ENCODE peak calls at places on chromosomes 11 and 22, in eight cellular contexts. S, J, H, B, P, D, U and Z are unnamed samples.

GRCh38 chr11:66531841-66532240 is 14.0 kb downstream of the ZDHHC24 start:
- DNase-seq in P (no peak), B (no peak), J (no peak), S (no peak), U (no peak), D (no peak), H (no peak), Z (no peak)

GRCh38 chr11:1841511-1842148 is 2.8 kb downstream of the TNNI2 start:
- DNase-seq in B (no peak), U (no peak), P (peak; percentile 79), S (no peak), D (no peak), H (no peak), J (no peak), Z (no peak)

GRCh38 chr11:62449451-62449851 is 30.6 kb downstream of the SCGB1A1 start:
- DNase-seq in H (no peak), B (no peak), D (no peak), S (no peak), J (no peak), P (no peak), U (peak; percentile 26), Z (no peak)

GRCh38 chr11:82818399-82819043 is 81.7 kb downstream of the PRCP start:
- DNase-seq in B (no peak), U (no peak), H (no peak), S (no peak), D (no peak), J (no peak), P (no peak), Z (no peak)

GRCh38 chr22:49657275-49657973 is 170.2 kb downstream of the BRD1 start:
- DNase-seq in U (peak; percentile 87), J (peak; percentile 57), B (no peak), P (no peak), H (no peak), S (peak; percentile 32), D (no peak), Z (no peak)

GRCh38 chr22:31680764-31681624 is 19.0 kb upstream of the PISD start:
- DNase-seq in P (no peak), D (no peak), J (no peak), S (no peak), B (no peak), U (no peak), H (no peak), Z (no peak)

GRCh38 chr11:90229791-90230190 is 6.9 kb upstream of the CHORDC1 start:
- DNase-seq in S (no peak), D (no peak), P (no peak), U (no peak), J (no peak), H (no peak), B (no peak), Z (no peak)

GRCh38 chr22:23834830-23835772 is 3.7 kb downstream of the DERL3 start:
- DNase-seq in J (no peak), B (no peak), H (no peak), P (peak; percentile 88), D (no peak), S (no peak), U (no peak), Z (no peak)

GRCh38 chr11:103091441-103091809 is 535 bp downstream of the DCUN1D5 start:
- DNase-seq in B (peak; percentile 63), P (peak; percentile 73), D (no peak), U (peak; percentile 50), J (peak; percentile 6), S (peak; percentile 14), H (peak; percentile 79), Z (no peak)

GRCh38 chr11:3152471-3153110 is 12.5 kb downstream of the OSBPL5 start:
- DNase-seq in S (no peak), P (peak; percentile 23), H (no peak), U (no peak), B (no peak), J (no peak), D (no peak), Z (no peak)

GRCh38 chr11:2209370-2209801 is 37.8 kb upstream of the TH start:
- DNase-seq in D (peak; percentile 4), U (no peak), H (no peak), S (no peak), J (no peak), P (peak; percentile 81), B (peak; percentile 41), Z (peak; percentile 48)

GRCh38 chr22:26086359-26086758 is 82.9 kb upstream of the SEZ6L start:
- DNase-seq in B (no peak), P (no peak), D (no peak), H (no peak), S (no peak), U (no peak), J (no peak), Z (no peak)

GRCh38 chr22:43481528-43482309 is 69.9 kb downstream of the MPPED1 start:
- DNase-seq in D (no peak), U (no peak), P (no peak), H (peak; percentile 57), B (no peak), J (peak; percentile 7), S (no peak), Z (no peak)

GRCh38 chr11:76797341-76798201 is 14.4 kb downstream of the TSKU start:
- DNase-seq in H (no peak), U (no peak), B (peak; percentile 43), D (no peak), P (no peak), J (no peak), S (no peak), Z (no peak)

GRCh38 chr11:95165638-95166037 is 65.4 kb downstream of the SESN3 start:
- DNase-seq in S (no peak), U (no peak), J (no peak), D (no peak), B (no peak), P (no peak), H (no peak), Z (no peak)

GRCh38 chr22:17115311-17115710 is 5.8 kb downstream of the TMEM121B start:
- DNase-seq in B (no peak), D (no peak), S (no peak), P (no peak), H (no peak), J (no peak), U (no peak), Z (no peak)

GRCh38 chr11:12680246-12680939 is 6.2 kb downstream of the TEAD1 start:
- DNase-seq in J (no peak), H (peak; percentile 96), U (peak; percentile 76), D (peak; percentile 72), S (peak; percentile 77), B (peak; percentile 88), P (peak; percentile 94), Z (peak; percentile 92)

GRCh38 chr11:45213316-45213665 is 66.9 kb downstream of the PRDM11 start:
- DNase-seq in P (no peak), D (no peak), U (no peak), S (no peak), B (no peak), J (no peak), H (no peak), Z (no peak)

GRCh38 chr11:106389096-106389495 is 311.6 kb downstream of the AASDHPPT start:
- DNase-seq in J (no peak), H (no peak), P (no peak), S (no peak), U (no peak), D (no peak), B (no peak), Z (no peak)

DNA sequence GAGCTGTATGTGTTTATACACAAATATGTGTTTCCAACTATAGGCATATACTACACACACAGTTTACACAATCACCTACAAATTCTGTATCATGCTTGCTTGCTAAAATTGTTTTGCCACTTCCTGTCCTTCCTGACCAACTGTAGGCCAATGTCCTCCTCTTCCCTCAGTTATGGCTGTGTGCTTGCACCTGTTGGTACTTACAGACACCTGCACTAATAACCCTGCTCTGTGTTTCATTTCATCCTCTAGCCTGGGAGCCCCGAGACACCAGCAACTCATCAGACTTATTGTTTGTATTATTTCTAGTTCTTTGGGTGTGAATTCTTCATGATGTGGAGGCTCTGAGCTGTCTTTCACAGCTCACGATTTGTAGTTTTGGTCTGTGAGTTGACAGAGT is 1.8 kb upstream of the NCF4 start:
- DNase-seq in U (peak; percentile 42), B (no peak), D (no peak), P (no peak), J (no peak), H (no peak), S (no peak), Z (no peak)
- H3K4me1 ChIP-seq in U (peaks cover 54% of the 10 kb centered on the region), B (peaks cover 3% of the 10 kb centered on the region), D (peaks cover 1% of the 10 kb centered on the region), P (no peaks in the 10 kb centered on the region), J (peaks cover 5% of the 10 kb centered on the region), H (no peaks in the 10 kb centered on the region), S (no peaks in the 10 kb centered on the region), Z (no peaks in the 10 kb centered on the region)

GRCh38 chr22:19753090-19753842 is 7.3 kb upstream of the TBX1 start:
- DNase-seq in H (peak; percentile 77), P (no peak), B (no peak), S (no peak), U (no peak), J (no peak), D (no peak), Z (no peak)
- TF ChIP-seq CTCF in H (peak; percentile 77), P (no peak), B (peak; percentile 52), S (no peak), U (no peak), J (no peak), D (no peak), Z (no peak)

DNA sequence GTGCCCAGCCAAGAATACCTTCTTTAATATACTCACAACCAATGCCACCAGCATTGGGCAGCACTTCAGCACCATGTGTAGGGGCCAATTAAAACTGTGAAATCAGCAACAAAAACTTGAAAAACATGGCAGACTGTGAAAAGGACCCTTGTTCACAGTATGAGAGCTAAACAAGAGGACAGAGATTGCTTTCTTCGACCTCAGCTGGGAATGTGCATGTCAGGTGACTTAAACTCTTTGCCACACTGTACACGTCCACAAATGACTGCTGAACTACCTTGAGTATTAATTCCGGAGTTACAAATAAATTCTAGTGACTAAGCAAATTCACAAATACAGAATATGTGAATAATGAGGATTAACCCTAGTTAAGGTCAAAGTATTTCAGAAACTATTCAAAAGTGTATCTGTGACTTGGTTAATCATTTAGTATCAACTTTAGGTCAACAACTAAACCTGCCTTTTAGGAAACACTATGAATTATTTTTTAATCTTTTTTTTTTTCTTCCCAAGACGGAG is 33.0 kb downstream of the DDX6 start:
- DNase-seq in P (no peak), H (no peak), S (no peak), J (no peak), D (no peak), U (no peak), B (no peak), Z (no peak)
- H3K36me3 ChIP-seq in P (peaks cover 100% of the 10 kb centered on the region), H (peaks cover 88% of the 10 kb centered on the region), S (peaks cover 98% of the 10 kb centered on the region), J (peaks cover 78% of the 10 kb centered on the region), D (no peaks in the 10 kb centered on the region), U (peaks cover 42% of the 10 kb centered on the region), B (peaks cover 96% of the 10 kb centered on the region), Z (peaks cover 13% of the 10 kb centered on the region)

GRCh38 chr22:46090051-46090591 is 60.2 kb upstream of the PPARA start:
- DNase-seq in H (no peak), P (peak; percentile 94), B (no peak), S (peak; percentile 19), D (peak; percentile 67), U (no peak), J (no peak), Z (no peak)

GRCh38 chr22:46087816-46088277 is 62.5 kb upstream of the PPARA start:
- DNase-seq in P (peak; percentile 97), B (no peak), H (no peak), S (peak; percentile 93), D (peak; percentile 88), U (no peak), J (no peak), Z (peak; percentile 84)

GRCh38 chr22:46087336-46087690 is 63.0 kb upstream of the PPARA start:
- DNase-seq in B (no peak), S (no peak), J (no peak), P (no peak), D (no peak), U (no peak), H (no peak), Z (no peak)

GRCh38 chr22:46089426-46090041 is 60.8 kb upstream of the PPARA start:
- DNase-seq in D (no peak), P (peak; percentile 65), H (no peak), B (no peak), U (no peak), J (no peak), S (peak; percentile 13), Z (no peak)

GRCh38 chr22:46088541-46089311 is 61.6 kb upstream of the PPARA start:
- DNase-seq in D (peak; percentile 50), H (no peak), S (peak; percentile 21), B (no peak), P (peak; percentile 84), U (no peak), J (no peak), Z (peak; percentile 85)
- H3K4me1 ChIP-seq in D (peaks cover 64% of the 10 kb centered on the region), H (no peaks in the 10 kb centered on the region), S (peaks cover 15% of the 10 kb centered on the region), B (no peaks in the 10 kb centered on the region), P (peaks cover 77% of the 10 kb centered on the region), U (no peaks in the 10 kb centered on the region), J (no peaks in the 10 kb centered on the region), Z (peaks cover 64% of the 10 kb centered on the region)